ENCODE peak calls at places on chromosomes 5 and 9, in six cellular contexts. P, A, W, O, C and I are unnamed samples. For H3K4me1, the result is how much of the 10 kb centered on the place peaks cover.

GRCh38 chr5:73514418-73514817 is 16.2 kb downstream of the BTF3 start:
- DNase-seq in O (no peak), A (no peak), P (no peak), C (no peak), W (no peak), I (no peak)

GRCh38 chr9:6899274-6899673 is 141.5 kb downstream of the KDM4C start:
- DNase-seq in O (no peak), A (no peak), P (no peak), W (no peak), C (no peak), I (no peak)

GRCh38 chr9:118896356-118897000 is 472.8 kb downstream of the BRINP1 start:
- DNase-seq in A (no peak), C (no peak), O (no peak), P (no peak), W (no peak), I (no peak)

GRCh38 chr9:130186839-130187522 is 14.8 kb downstream of the NCS1 start:
- DNase-seq in W (peak), C (peak), A (peak), O (no peak), P (no peak), I (peak)

GRCh38 chr5:177389368-177390169 is 5.3 kb downstream of the SLC34A1 start:
- DNase-seq in C (no peak), W (no peak), P (peak), A (no peak), O (no peak), I (no peak)

GRCh38 chr9:17021379-17021970 is 113.4 kb upstream of the CNTLN start:
- DNase-seq in P (no peak), O (no peak), A (no peak), W (no peak), C (no peak), I (no peak)

GRCh38 chr9:126497673-126498255 is 116.0 kb upstream of the LMX1B start:
- DNase-seq in O (no peak), A (no peak), P (no peak), W (no peak), C (no peak), I (peak)

GRCh38 chr5:180809403-180810209 is 7.0 kb upstream of the MGAT1 start:
- DNase-seq in P (peak), O (peak), W (peak), A (peak), C (peak), I (peak)

GRCh38 chr5:175873090-175873454 is 1.7 kb downstream of the CPLX2 start:
- DNase-seq in C (peak), P (no peak), A (no peak), W (no peak), O (no peak), I (no peak)

GRCh38 chr5:35990941-35991592 is at the start of gene UGT3A1:
- DNase-seq in W (no peak), P (no peak), O (no peak), C (no peak), A (no peak), I (no peak)

GRCh38 chr5:126395198-126395597 is 28.0 kb upstream of the GRAMD2B start:
- DNase-seq in O (no peak), A (no peak), C (no peak), W (no peak), P (no peak), I (no peak)

GRCh38 chr9:128275198-128276007 is at the start of gene GOLGA2:
- DNase-seq in C (no peak), A (no peak), W (peak), O (peak), P (peak), I (no peak)

GRCh38 chr9:107770716-107771115 is 281.1 kb upstream of the KLF4 start:
- DNase-seq in P (no peak), W (no peak), C (no peak), O (no peak), A (no peak), I (no peak)

GRCh38 chr5:59317023-59317771 is 576.3 kb downstream of the PDE4D start:
- DNase-seq in C (no peak), A (no peak), P (no peak), O (peak), W (no peak), I (no peak)

GRCh38 chr5:180041501-180042274 is 29.9 kb downstream of the RNF130 start:
- DNase-seq in W (no peak), P (no peak), O (no peak), C (no peak), A (no peak), I (peak)

GRCh38 chr5:180467576-180467975 is 26.6 kb upstream of the CNOT6 start:
- DNase-seq in O (no peak), C (no peak), P (no peak), A (peak), W (no peak), I (no peak)

GRCh38 chr5:1119312-1119831 is 7.5 kb upstream of the SLC12A7 start:
- DNase-seq in A (no peak), C (no peak), W (no peak), P (no peak), O (no peak), I (no peak)

GRCh38 chr5:35884125-35884788 is 27.6 kb downstream of the IL7R start:
- DNase-seq in A (no peak), W (no peak), P (no peak), C (no peak), O (no peak), I (no peak)

GRCh38 chr5:135483254-135483653 is 31.1 kb upstream of the TIFAB start:
- DNase-seq in W (no peak), O (no peak), A (no peak), P (no peak), C (no peak), I (no peak)

GRCh38 chr9:109013678-109014145 is 413 bp upstream of the CTNNAL1 start:
- DNase-seq in W (no peak), P (no peak), O (no peak), C (no peak), A (no peak), I (no peak)

GRCh38 chr9:17349816-17350215 is 215.0 kb downstream of the CNTLN start:
- DNase-seq in W (no peak), C (no peak), P (no peak), A (no peak), O (no peak), I (no peak)

GRCh38 chr5:173243808-173244305 is 8.9 kb upstream of the NKX2-5 start:
- DNase-seq in P (no peak), W (no peak), A (no peak), O (no peak), C (peak), I (no peak)

GRCh38 chr5:34452170-34452828 is 203.8 kb upstream of the RAI14 start:
- DNase-seq in W (no peak), C (no peak), O (no peak), P (no peak), A (no peak), I (no peak)

GRCh38 chr5:30572279-30572678 is 621.2 kb upstream of the CDH6 start:
- DNase-seq in P (no peak), W (no peak), A (no peak), C (no peak), O (no peak), I (no peak)

GRCh38 chr5:66242050-66242449 is 98.0 kb downstream of the SREK1 start:
- DNase-seq in C (no peak), W (no peak), A (no peak), O (no peak), P (no peak), I (no peak)

GRCh38 chr5:157100140-157100679 is 8.6 kb downstream of the HAVCR2 start:
- DNase-seq in C (peak), W (no peak), O (no peak), A (no peak), P (no peak), I (no peak)

GRCh38 chr9:92242115-92242778 is 51.2 kb downstream of the IARS1 start:
- DNase-seq in W (no peak), A (no peak), P (no peak), O (no peak), C (peak), I (no peak)

GRCh38 chr9:97474373-97474925 is 27.0 kb upstream of the TMOD1 start:
- DNase-seq in P (no peak), A (no peak), W (no peak), O (no peak), C (no peak), I (no peak)

GRCh38 chr9:126830827-126831226 is 26.0 kb downstream of the ZBTB43 start:
- DNase-seq in A (no peak), W (no peak), O (no peak), P (no peak), C (no peak), I (no peak)

GRCh38 chr9:123225374-123225813 is 43.0 kb downstream of the STRBP start:
- DNase-seq in P (no peak), W (no peak), C (peak), A (no peak), O (peak), I (no peak)

GRCh38 chr5:124734574-124735168 is 11.8 kb downstream of the ZNF608 start:
- DNase-seq in W (no peak), P (no peak), A (no peak), C (no peak), O (no peak), I (no peak)

GRCh38 chr9:71592400-71592799 is 175.9 kb downstream of the CEMIP2 start:
- DNase-seq in C (no peak), O (no peak), A (no peak), W (no peak), P (no peak), I (no peak)

GRCh38 chr5:148730272-148730954 is 76.1 kb upstream of the HTR4 start:
- DNase-seq in W (no peak), A (no peak), O (no peak), C (peak), P (no peak), I (no peak)

GRCh38 chr9:120379611-120380010 is 200.4 kb downstream of the CDK5RAP2 start:
- DNase-seq in C (no peak), P (no peak), O (no peak), A (peak), W (no peak), I (no peak)

GRCh38 chr5:115844321-115844817 is 2.6 kb downstream of the AP3S1 start:
- DNase-seq in C (no peak), O (peak), W (no peak), A (no peak), P (no peak), I (no peak)

DNA sequence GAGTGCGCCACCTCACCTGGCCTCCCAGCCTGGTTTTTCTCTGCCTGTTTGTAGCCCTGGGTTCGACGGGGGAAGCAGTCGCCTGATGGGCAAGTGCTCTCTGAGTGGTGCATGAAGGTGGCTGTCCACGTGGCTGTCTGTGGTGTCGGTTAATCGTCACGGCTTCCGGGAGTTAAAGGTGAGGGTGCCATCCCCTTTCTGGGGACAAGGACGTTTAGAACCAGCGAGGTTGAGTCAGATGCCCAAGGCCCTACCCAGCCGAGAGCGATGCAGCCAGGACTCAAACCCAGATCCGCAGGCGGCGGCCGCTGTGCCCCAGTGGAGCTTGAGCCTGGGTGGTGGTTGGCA is 47.7 kb downstream of the RXRA start:
- DNase-seq in W (no peak), O (no peak), A (no peak), P (no peak), C (no peak), I (no peak)
- H3K4me1 ChIP-seq in W (half or more), O (half or more), A (half or more), P (half or more), C (half or more), I (under half)

GRCh38 chr9:77014597-77015263 is 4.7 kb upstream of the FOXB2 start:
- DNase-seq in O (no peak), P (peak), W (no peak), C (no peak), A (no peak), I (no peak)
- TF ChIP-seq CTCF in O (no peak), P (no peak), W (no peak), C (no peak), A (no peak), I (no peak)

GRCh38 chr9:132663120-132663519 is 6.7 kb downstream of the DDX31 start:
- DNase-seq in O (no peak), P (no peak), C (no peak), A (no peak), W (no peak), I (no peak)
- H3K4me1 ChIP-seq in O (under half), P (under half), C (under half), A (under half), W (under half), I (under half)

DNA sequence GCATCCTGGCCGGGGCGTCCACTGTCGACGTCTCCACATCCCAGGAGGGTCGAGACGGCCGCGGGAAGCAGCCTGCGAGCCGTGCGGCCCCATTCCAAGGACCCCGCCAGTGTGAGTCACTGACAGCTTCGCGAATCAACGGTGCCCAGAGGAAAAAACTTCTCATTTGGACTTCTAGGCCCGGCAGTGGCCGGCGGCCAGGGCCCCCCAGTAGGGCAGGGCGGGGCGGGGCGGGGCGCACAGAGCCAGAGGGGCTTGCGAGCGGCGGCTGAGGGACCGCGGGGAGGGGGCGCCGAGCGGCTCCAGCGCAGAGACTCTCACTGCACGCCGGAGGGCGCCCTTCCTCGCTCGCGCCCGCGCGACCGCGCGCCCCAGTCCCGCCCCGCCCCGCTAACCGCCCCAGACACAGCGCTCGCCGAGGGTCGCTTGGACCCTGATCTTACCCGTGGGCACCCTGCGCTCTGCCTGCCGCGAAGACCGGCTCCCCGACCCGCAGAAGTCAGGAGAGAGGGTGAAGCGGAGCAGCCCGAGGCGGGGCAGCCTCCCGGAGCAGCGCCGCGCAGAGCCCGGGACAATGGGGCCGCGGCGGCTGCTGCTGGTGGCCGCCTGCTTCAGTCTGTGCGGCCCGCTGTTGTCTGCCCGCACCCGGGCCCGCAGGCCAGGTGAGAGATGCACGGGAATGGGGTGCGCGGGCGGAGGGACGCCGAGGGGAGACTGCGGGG is at the start of gene F2R:
- DNase-seq in A (peak), C (peak), O (peak), P (no peak), W (peak), I (peak)
- TF ChIP-seq CTCF in A (peak), C (peak), O (peak), P (peak), W (peak), I (peak)